ENCODE peak calls at places on chromosome 9, in five cellular contexts. K is type B pancreatic cell, Z is fibroblast of villous mesenchyme, D is WTC11, V is heart left ventricle. N is an unnamed sample.

GRCh38 chr9:38388283-38389223 is 3.9 kb upstream of the ALDH1B1 start:
- DNase-seq in V (no peak), K (no peak), D (no peak), Z (peak), N (no peak)

GRCh38 chr9:35776018-35776417 is 15.4 kb upstream of the NPR2 start:
- DNase-seq in V (no peak), K (no peak), D (no peak), Z (no peak), N (no peak)

GRCh38 chr9:20189871-20190270 is 401.0 kb upstream of the SLC24A2 start:
- DNase-seq in D (peak), K (no peak), V (no peak), Z (no peak), N (no peak)

GRCh38 chr9:8816361-8816760 is 1016.8 kb upstream of the DMAC1 start:
- DNase-seq in K (no peak), V (no peak), Z (no peak), D (no peak), N (no peak)

GRCh38 chr9:96596601-96597111 is 23.0 kb downstream of the CDC14B start:
- DNase-seq in K (no peak), Z (no peak), D (no peak), V (no peak), N (no peak)

GRCh38 chr9:91359734-91360470 is 1.8 kb downstream of the AUH start:
- DNase-seq in V (no peak), D (no peak), K (no peak), Z (no peak), N (no peak)

GRCh38 chr9:85723220-85723619 is 18.5 kb downstream of the AGTPBP1 start:
- DNase-seq in K (no peak), Z (no peak), V (peak), D (peak), N (no peak)

GRCh38 chr9:114002271-114002985 is 75.7 kb downstream of the AMBP start:
- DNase-seq in K (peak), D (no peak), Z (no peak), V (peak), N (peak)

GRCh38 chr9:35380016-35380415 is 109.9 kb upstream of the RUSC2 start:
- DNase-seq in Z (no peak), K (no peak), D (no peak), V (no peak), N (no peak)

GRCh38 chr9:129412814-129413536 is 207.9 kb downstream of the C9orf50 start:
- DNase-seq in D (no peak), V (peak), K (no peak), Z (peak), N (no peak)

GRCh38 chr9:33167084-33167948 is at the start of gene B4GALT1:
- DNase-seq in K (peak), Z (peak), D (peak), V (peak), N (peak)

GRCh38 chr9:73133921-73134407 is 17.7 kb upstream of the ANXA1 start:
- DNase-seq in V (no peak), Z (no peak), K (no peak), D (no peak), N (no peak)

GRCh38 chr9:116144038-116144437 is 9.6 kb upstream of the PAPPA start:
- DNase-seq in Z (peak), V (no peak), D (no peak), K (no peak), N (no peak)

GRCh38 chr9:127158995-127159801 is 36.8 kb upstream of the ANGPTL2 start:
- DNase-seq in K (peak), V (peak), D (peak), Z (peak), N (peak)

GRCh38 chr9:113887436-113887835 is 11.3 kb downstream of the ZNF618 start:
- DNase-seq in K (no peak), Z (no peak), V (no peak), D (no peak), N (peak)

GRCh38 chr9:71820516-71820915 is 52.2 kb upstream of the CEMIP2 start:
- DNase-seq in Z (no peak), K (no peak), D (no peak), V (no peak), N (no peak)

GRCh38 chr9:127971357-127972315 is 9.2 kb downstream of the EEIG1 start:
- DNase-seq in Z (no peak), K (no peak), V (no peak), D (no peak), N (no peak)

GRCh38 chr9:100216178-100216787 is 117.2 kb downstream of the INVS start:
- DNase-seq in K (no peak), D (peak), Z (peak), V (peak), N (no peak)

GRCh38 chr9:133759146-133759900 is 21.2 kb upstream of the SARDH start:
- DNase-seq in D (peak), V (no peak), K (peak), Z (peak), N (peak)

GRCh38 chr9:115615821-115616665 is 498.1 kb upstream of the TNC start:
- DNase-seq in Z (peak), D (no peak), K (no peak), V (no peak), N (no peak)

GRCh38 chr9:16039103-16039987 is 486.5 kb downstream of the CCDC171 start:
- DNase-seq in V (no peak), D (peak), K (no peak), Z (peak), N (no peak)

GRCh38 chr9:96027271-96028131 is 152.0 kb downstream of the ERCC6L2 start:
- DNase-seq in D (peak), Z (no peak), K (no peak), V (peak), N (no peak)

GRCh38 chr9:132003904-132004303 is 75.8 kb downstream of the MED27 start:
- DNase-seq in V (no peak), D (no peak), Z (no peak), K (no peak), N (no peak)

GRCh38 chr9:132006657-132007370 is 72.9 kb downstream of the MED27 start:
- DNase-seq in D (no peak), Z (peak), V (no peak), K (no peak), N (no peak)

GRCh38 chr9:132007371-132007701 is 72.3 kb downstream of the MED27 start:
- DNase-seq in Z (no peak), V (no peak), D (no peak), K (no peak), N (no peak)

GRCh38 chr9:132004323-132004722 is 75.3 kb downstream of the MED27 start:
- DNase-seq in V (no peak), Z (no peak), D (no peak), K (no peak), N (no peak)

GRCh38 chr9:132005896-132006295 is 73.8 kb downstream of the MED27 start:
- DNase-seq in K (no peak), Z (peak), V (no peak), D (no peak), N (no peak)
- TF ChIP-seq CTCF in K (no peak), Z (no peak), V (no peak), D (no peak), N (no peak)

DNA sequence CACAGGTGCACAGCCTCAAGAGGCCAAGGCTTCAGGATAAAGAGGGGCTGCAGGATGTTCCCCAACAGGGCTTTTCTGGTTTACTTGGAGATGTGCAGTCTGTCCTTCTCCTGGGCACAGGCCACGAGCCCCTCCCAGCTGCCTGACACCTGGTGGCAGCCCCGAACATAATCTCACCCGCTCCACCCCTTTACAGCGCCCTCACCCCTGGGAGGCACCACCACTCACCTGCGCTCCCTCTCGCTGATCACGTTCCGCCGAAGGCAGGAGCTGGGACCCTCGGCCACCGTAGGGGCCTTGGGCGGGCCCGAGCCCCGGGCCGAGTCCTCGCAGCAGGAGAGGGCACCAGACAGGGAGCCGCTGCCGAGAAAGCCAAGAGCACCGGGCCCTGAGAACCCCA is 514 bp downstream of the SOHLH1 start:
- DNase-seq in Z (no peak), V (no peak), D (peak), K (no peak), N (no peak)
- TF ChIP-seq CTCF in Z (no peak), V (no peak), D (no peak), K (no peak), N (no peak)

GRCh38 chr9:90142580-90142979 is 500.0 kb downstream of the DIRAS2 start:
- DNase-seq in D (peak), Z (peak), K (no peak), V (no peak), N (no peak)
- TF ChIP-seq CTCF in D (peak), Z (peak), K (peak), V (peak), N (peak)

GRCh38 chr9:111828193-111828592 is 33.5 kb upstream of the SHOC1 start:
- DNase-seq in K (no peak), D (no peak), Z (peak), V (no peak), N (no peak)
- TF ChIP-seq CTCF in K (no peak), D (no peak), Z (no peak), V (no peak), N (peak)

DNA sequence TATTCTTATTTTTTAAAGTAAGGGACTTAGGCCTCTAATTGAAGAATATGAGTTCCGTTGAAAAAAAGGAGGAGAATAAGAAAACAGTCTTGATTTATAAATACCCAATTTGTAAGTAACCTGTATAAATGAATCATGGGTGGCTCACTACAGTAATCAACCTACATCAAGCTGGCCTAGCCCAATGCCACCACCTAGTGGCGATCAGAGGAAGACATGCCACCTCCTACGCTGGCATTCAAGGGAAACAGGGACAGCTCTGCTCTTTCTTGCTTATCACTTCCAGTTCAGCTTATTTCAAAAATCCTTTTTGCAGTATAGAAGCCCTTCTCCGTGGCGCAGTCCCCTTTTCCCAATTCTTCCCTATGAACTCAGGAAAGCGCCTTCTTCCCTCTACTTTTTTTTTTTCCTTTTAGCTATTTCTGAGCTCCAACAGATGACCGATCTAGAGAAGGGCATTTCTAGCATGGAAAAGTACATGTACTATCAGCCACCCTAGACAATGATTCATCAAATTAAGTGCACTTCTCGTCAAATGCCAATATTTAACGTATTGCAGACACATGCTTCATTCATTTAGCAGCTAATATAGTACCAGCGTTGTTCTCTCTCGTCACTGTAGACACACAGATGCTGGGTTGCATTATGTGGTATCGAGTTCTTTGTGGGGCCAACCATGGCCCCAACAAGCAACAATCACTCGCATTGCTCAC is 28.3 kb downstream of the PTPN3 start:
- DNase-seq in V (peak), K (no peak), Z (peak), D (peak), N (no peak)
- TF ChIP-seq CTCF in V (peak), K (peak), Z (peak), D (peak), N (peak)

GRCh38 chr9:99018653-99019052 is 74.9 kb downstream of the COL15A1 start:
- DNase-seq in D (no peak), V (no peak), K (no peak), Z (no peak), N (no peak)

GRCh38 chr9:99021512-99021911 is 77.8 kb downstream of the COL15A1 start:
- DNase-seq in K (no peak), V (no peak), Z (no peak), D (no peak), N (peak)

GRCh38 chr9:99016681-99017387 is 73.1 kb downstream of the COL15A1 start:
- DNase-seq in Z (no peak), D (no peak), V (no peak), K (no peak), N (no peak)

GRCh38 chr9:99020786-99021436 is 77.2 kb downstream of the COL15A1 start:
- DNase-seq in K (no peak), V (no peak), Z (peak), D (no peak), N (no peak)

DNA sequence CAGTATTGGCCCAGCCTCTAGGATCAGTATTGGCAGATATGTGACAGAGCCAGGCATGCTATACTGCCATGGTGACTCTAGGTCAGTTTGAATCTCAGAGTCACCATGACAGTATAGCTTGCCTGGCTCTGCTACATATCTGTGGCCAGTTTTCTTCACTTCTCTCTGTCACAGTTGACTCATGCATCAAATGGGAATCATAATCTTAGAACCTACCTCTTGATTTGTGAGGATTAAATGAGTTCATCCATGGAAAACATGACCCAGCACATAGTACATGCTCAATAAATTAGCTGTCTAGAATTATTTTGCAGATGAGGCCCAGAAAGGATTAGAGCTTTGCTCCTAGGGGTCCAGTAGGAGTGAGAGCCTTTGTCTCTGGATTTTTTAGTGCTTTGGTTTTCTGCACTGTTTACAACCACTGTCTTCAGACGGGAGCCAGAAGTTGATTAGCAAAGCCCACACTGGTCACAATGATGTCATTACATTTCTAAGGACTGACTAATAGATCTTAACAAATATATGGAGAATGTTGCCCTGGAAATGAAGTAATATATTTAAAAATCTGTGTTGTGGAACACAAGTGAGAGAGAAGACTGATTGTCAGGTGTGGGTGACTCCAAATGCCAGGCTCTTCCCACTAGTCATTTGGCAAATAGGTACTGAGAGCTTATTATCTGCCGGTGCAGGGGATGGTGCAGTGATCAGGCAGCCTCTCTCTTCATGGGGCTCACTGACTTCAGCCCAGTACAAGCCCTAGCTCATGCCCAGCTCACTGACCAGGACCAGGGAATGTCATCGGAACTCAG is 76.0 kb downstream of the COL15A1 start:
- DNase-seq in K (no peak), Z (peak), D (no peak), V (no peak), N (no peak)
- TF ChIP-seq CTCF in K (no peak), Z (no peak), D (no peak), V (no peak), N (no peak)

DNA sequence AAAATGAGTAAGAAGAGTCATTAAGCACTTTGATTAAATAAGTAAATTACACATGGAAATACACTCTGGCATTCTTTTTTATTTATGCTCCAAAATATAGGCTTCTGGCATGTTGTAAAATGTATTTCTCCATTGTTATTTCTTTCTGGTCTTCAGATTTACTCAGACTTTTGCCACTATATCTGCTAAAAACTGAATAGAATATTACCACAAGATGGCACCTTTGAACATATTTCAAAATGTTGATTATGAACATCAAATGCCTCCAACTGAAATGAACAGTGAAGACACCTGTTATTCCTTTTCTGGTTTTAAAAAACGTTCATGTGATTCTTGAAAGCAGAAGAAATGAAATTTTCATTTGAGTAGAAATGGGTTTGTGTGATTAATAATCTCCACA is 23.6 kb downstream of the TYRP1 start:
- DNase-seq in V (no peak), D (no peak), Z (no peak), K (no peak), N (no peak)
- TF ChIP-seq CTCF in V (peak), D (no peak), Z (no peak), K (no peak), N (peak)